ENCODE peak calls at places on chromosomes 4 and X, in four cellular contexts. D, W, V and C are unnamed samples.

GRCh38 chr4:139454646-139455045 is 725 bp downstream of the RAB33B start:
- DNase-seq in D (no peak), W (no peak), V (no peak), C (no peak)

GRCh38 chr4:2041234-2042130 is 17.6 kb upstream of the NAT8L start:
- DNase-seq in V (peak; percentile 67), W (peak; percentile 98), D (peak; percentile 60), C (peak; percentile 77)

GRCh38 chr4:89427765-89428164 is 120.2 kb upstream of the GPRIN3 start:
- DNase-seq in W (no peak), V (no peak), D (no peak), C (no peak)

GRCh38 chrX:82528525-82528924 is 979.6 kb upstream of the POU3F4 start:
- DNase-seq in D (no peak), W (no peak), V (no peak), C (no peak)

GRCh38 chrX:133610056-133610455 is 194.8 kb upstream of the GPC4 start:
- DNase-seq in W (no peak), V (no peak), D (no peak), C (no peak)

GRCh38 chrX:119417842-119418241 is 18.7 kb downstream of the SLC25A43 start:
- DNase-seq in W (no peak), D (no peak), V (no peak), C (no peak)

GRCh38 chr4:94455081-94455480 is 3.3 kb downstream of the PDLIM5 start:
- DNase-seq in V (no peak), W (no peak), D (peak; percentile 78), C (peak; percentile 46)

GRCh38 chrX:46251755-46252154 is 293.5 kb downstream of the ZNF674 start:
- DNase-seq in V (no peak), D (peak; percentile 66), W (no peak), C (no peak)

GRCh38 chrX:39167791-39168190 is 366.5 kb downstream of the MID1IP1 start:
- DNase-seq in D (no peak), V (no peak), W (no peak), C (no peak)

GRCh38 chrX:129115104-129115503 is 408.2 kb downstream of the SMARCA1 start:
- DNase-seq in D (peak; percentile 0), W (peak; percentile 72), V (peak; percentile 31), C (peak; percentile 14)

GRCh38 chr4:38570647-38571326 is 93.2 kb upstream of the KLF3 start:
- DNase-seq in V (no peak), W (no peak), D (no peak), C (no peak)

GRCh38 chrX:25531096-25531495 is 515.3 kb upstream of the ARX start:
- DNase-seq in V (no peak), W (no peak), D (no peak), C (no peak)

GRCh38 chr4:632391-632790 is 7.0 kb downstream of the PDE6B start:
- DNase-seq in W (no peak), V (no peak), D (no peak), C (no peak)

GRCh38 chr4:84985952-84986351 is 19.5 kb upstream of the WDFY3 start:
- DNase-seq in W (no peak), D (peak; percentile 73), V (peak; percentile 48), C (peak; percentile 35)

GRCh38 chr4:27568236-27568951 is 707.8 kb downstream of the STIM2 start:
- DNase-seq in V (peak; percentile 28), W (no peak), D (no peak), C (no peak)

GRCh38 chr4:89661490-89661889 is 175.5 kb downstream of the SNCA start:
- DNase-seq in W (peak; percentile 29), V (no peak), D (peak; percentile 86), C (no peak)

GRCh38 chr4:109434007-109434792 is 585 bp downstream of the SEC24B start:
- DNase-seq in V (no peak), D (peak; percentile 25), W (peak; percentile 59), C (no peak)
- H2AFZ ChIP-seq in V (no peak overlapping the region), D (peak overlapping the region; percentile 98), W (peak overlapping the region; percentile 85), C (peak overlapping the region; percentile 71)

GRCh38 chr4:58061967-58062366 is 951.8 kb upstream of the IGFBP7 start:
- DNase-seq in W (peak; percentile 3), D (no peak), V (no peak), C (no peak)
- H2AFZ ChIP-seq in W (no peak overlapping the region), D (no peak overlapping the region), V (no peak overlapping the region), C (no peak overlapping the region)

GRCh38 chr4:123555500-123556273 is 159.1 kb downstream of the SPRY1 start:
- DNase-seq in W (no peak), D (peak; percentile 81), V (no peak), C (peak; percentile 90)
- H2AFZ ChIP-seq in W (peak overlapping the region; percentile 59), D (peak overlapping the region; percentile 81), V (peak overlapping the region; percentile 53), C (peak overlapping the region; percentile 72)

DNA sequence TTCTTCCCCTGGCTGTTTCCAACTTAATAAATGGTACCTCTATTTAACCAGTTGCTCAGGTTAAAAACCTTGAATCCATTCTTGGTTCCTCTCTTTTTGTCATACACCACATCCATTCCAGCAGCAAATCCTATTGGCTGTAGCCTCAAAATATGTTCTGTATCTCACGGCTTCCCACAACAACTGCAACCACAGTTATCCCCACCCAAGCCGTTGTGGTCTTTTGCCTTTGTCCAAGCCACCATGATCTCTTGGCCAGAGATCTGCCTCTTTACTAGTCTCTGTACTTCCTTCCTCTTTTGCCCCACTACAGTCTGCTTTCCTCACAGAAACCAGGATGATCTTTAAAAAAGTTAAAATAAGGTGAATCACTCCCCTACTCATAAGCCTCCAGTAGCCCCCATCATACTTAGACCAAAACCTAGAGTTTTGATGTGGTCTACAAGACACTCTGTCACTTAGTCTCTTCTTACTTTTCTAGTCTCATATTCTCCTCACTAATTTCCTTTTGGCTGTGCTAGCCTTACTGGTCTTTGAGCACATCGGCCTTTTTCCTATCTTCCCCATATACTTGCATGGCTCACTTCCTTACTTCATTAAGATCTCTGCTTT is 10.3 kb downstream of the MAOA start:
- DNase-seq in D (no peak), W (no peak), V (no peak), C (no peak)
- H2AFZ ChIP-seq in D (no peak overlapping the region), W (no peak overlapping the region), V (no peak overlapping the region), C (no peak overlapping the region)